ENCODE peak calls at places on chromosomes 16 and 17, in ten cellular contexts. T is fibroblast of lung, I is HCT116, Q is GM23338, H is PC-3, B is K562, V is IMR-90, W is MM.1S, Y is neural progenitor cell, S is DND-41. P is an unnamed sample. For H3K4me1, the result is how much of the 10 kb centered on the place peaks cover.

GRCh38 chr16:14454391-14454790 is 175.7 kb downstream of the PARN start:
- DNase-seq in T (peak), I (no peak), Q (no peak), H (peak), B (no peak), V (peak), W (no peak), Y (no peak), S (no peak), P (no peak)

GRCh38 chr16:65057184-65057583 is 64.7 kb downstream of the CDH11 start:
- DNase-seq in T (no peak), I (no peak), Q (no peak), H (no peak), B (no peak), V (no peak), W (no peak), Y (no peak), S (no peak), P (no peak)

GRCh38 chr16:27222499-27223225 is 19.3 kb downstream of the KDM8 start:
- DNase-seq in T (peak), I (no peak), Q (no peak), H (peak), B (no peak), V (peak), W (no peak), Y (peak), S (no peak), P (no peak)

GRCh38 chr16:77171750-77172635 is 19.0 kb upstream of the MON1B start:
- DNase-seq in T (peak), I (peak), Q (peak), H (peak), B (peak), V (peak), W (peak), Y (peak), S (peak), P (peak)

GRCh38 chr16:60929-61878 is 7.6 kb downstream of the SNRNP25 start:
- DNase-seq in T (no peak), I (no peak), Q (peak), H (no peak), B (no peak), V (no peak), W (no peak), Y (no peak), S (no peak), P (no peak)

GRCh38 chr17:50560931-50561750 is 626 bp downstream of the CACNA1G start:
- DNase-seq in T (no peak), I (no peak), Q (peak), H (no peak), B (no peak), V (no peak), W (no peak), Y (peak), S (no peak), P (peak)

GRCh38 chr16:66416981-66417700 is 10.0 kb upstream of the BEAN1 start:
- DNase-seq in T (no peak), I (no peak), Q (no peak), H (peak), B (no peak), V (peak), W (no peak), Y (no peak), S (no peak), P (no peak)

GRCh38 chr17:60169921-60170817 is 20.4 kb downstream of the CA4 start:
- DNase-seq in T (peak), I (no peak), Q (no peak), H (no peak), B (no peak), V (peak), W (no peak), Y (no peak), S (peak), P (peak)

GRCh38 chr17:32484628-32485027 is 2.2 kb upstream of the CDK5R1 start:
- DNase-seq in T (no peak), I (no peak), Q (no peak), H (no peak), B (no peak), V (no peak), W (no peak), Y (no peak), S (no peak), P (no peak)

GRCh38 chr17:43790311-43790940 is 10.2 kb downstream of the CFAP97D1 start:
- DNase-seq in T (no peak), I (no peak), Q (peak), H (peak), B (no peak), V (no peak), W (no peak), Y (no peak), S (no peak), P (no peak)

GRCh38 chr17:61064087-61064951 is 335.3 kb upstream of the TBX2 start:
- DNase-seq in T (no peak), I (no peak), Q (no peak), H (no peak), B (no peak), V (no peak), W (no peak), Y (no peak), S (no peak), P (no peak)

GRCh38 chr17:39671651-39672521 is 3.6 kb downstream of the PNMT start:
- DNase-seq in T (peak), I (peak), Q (peak), H (peak), B (peak), V (peak), W (no peak), Y (peak), S (peak), P (peak)

GRCh38 chr17:83193336-83194188 is 114.2 kb downstream of the METRNL start:
- DNase-seq in T (no peak), I (no peak), Q (no peak), H (peak), B (no peak), V (no peak), W (peak), Y (no peak), S (peak), P (no peak)

GRCh38 chr17:81002409-81003361 is 11.0 kb downstream of the CHMP6 start:
- DNase-seq in T (peak), I (no peak), Q (no peak), H (peak), B (peak), V (peak), W (no peak), Y (no peak), S (no peak), P (no peak)

GRCh38 chr16:4537376-4538066 is 1.1 kb downstream of the CDIP1 start:
- DNase-seq in T (no peak), I (no peak), Q (peak), H (no peak), B (no peak), V (no peak), W (no peak), Y (peak), S (no peak), P (no peak)

GRCh38 chr17:30208214-30208613 is 27.3 kb downstream of the SLC6A4 start:
- DNase-seq in T (no peak), I (no peak), Q (no peak), H (no peak), B (no peak), V (no peak), W (no peak), Y (no peak), S (no peak), P (no peak)

GRCh38 chr17:77354721-77355455 is 214.1 kb downstream of the SEC14L1 start:
- DNase-seq in T (peak), I (no peak), Q (no peak), H (peak), B (no peak), V (peak), W (no peak), Y (no peak), S (no peak), P (peak)
- H3K4me1 ChIP-seq in T (under half), I (under half), Q (under half), H (under half), B (under half), V (under half), W (under half), Y (under half), S (under half), P (under half)

GRCh38 chr16:69939821-69940585 is 11.1 kb upstream of the CLEC18A start:
- DNase-seq in T (no peak), I (no peak), Q (no peak), H (no peak), B (no peak), V (no peak), W (no peak), Y (no peak), S (no peak), P (no peak)
- TF ChIP-seq CTCF in T (no peak), I (no peak), Q (no peak), H (no peak), B (no peak), V (no peak), W (no peak), Y (no peak), S (no peak), P (no peak)

GRCh38 chr17:79913896-79914812 is 74.9 kb upstream of the CBX4 start:
- DNase-seq in T (no peak), I (no peak), Q (peak), H (no peak), B (no peak), V (no peak), W (no peak), Y (no peak), S (no peak), P (no peak)

GRCh38 chr17:79910985-79911361 is 71.7 kb upstream of the CBX4 start:
- DNase-seq in T (no peak), I (no peak), Q (no peak), H (no peak), B (no peak), V (no peak), W (no peak), Y (no peak), S (no peak), P (no peak)

GRCh38 chr17:79911430-79912399 is 72.5 kb upstream of the CBX4 start:
- DNase-seq in T (no peak), I (no peak), Q (peak), H (no peak), B (no peak), V (no peak), W (no peak), Y (no peak), S (no peak), P (no peak)

GRCh38 chr17:79913451-79913850 is 74.2 kb upstream of the CBX4 start:
- DNase-seq in T (no peak), I (no peak), Q (peak), H (no peak), B (no peak), V (no peak), W (no peak), Y (no peak), S (no peak), P (no peak)

DNA sequence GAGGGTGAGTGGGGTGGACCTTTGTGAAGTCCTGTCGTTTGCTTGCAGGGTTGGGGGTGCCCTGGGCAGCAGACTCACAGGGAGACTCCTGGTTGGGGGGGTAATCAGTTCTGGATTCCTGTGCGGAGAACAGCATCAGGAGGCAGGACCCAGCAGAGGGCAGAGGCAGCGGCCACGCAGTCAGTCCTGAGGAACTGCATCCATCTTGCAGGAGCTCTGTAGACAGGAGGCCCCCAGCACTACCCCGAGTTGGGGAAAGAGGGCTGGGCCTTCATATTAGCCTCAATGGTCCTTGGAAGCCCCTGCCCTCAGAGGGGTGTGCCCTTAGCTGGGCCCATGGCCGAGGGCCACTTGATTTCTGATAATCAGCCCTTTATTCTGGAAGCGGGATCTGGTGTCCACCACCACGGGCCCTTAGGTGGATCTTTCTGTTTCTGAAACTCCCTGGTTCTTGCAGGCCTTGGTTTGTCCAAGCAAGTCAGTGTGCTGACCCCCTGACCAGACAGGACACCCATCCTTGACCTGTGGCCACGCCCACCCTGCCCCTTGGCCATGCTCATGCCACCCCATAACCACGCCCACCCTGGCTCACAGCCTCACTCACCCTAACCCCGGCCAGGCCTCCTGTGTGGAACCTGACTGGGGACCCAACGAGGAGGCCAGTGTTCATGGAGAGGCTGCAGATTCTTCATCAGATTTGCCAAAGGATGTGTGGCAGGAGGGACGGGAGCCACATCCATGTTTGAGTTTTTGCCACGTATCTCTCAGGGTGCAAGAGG is 73.5 kb upstream of the CBX4 start:
- DNase-seq in T (no peak), I (no peak), Q (peak), H (no peak), B (no peak), V (no peak), W (no peak), Y (no peak), S (no peak), P (no peak)
- H2AFZ ChIP-seq in T (no peak), I (no peak), Q (no peak), H (no peak), B (no peak), V (no peak), W (no peak), Y (no peak), S (no peak), P (no peak)

GRCh38 chr17:4334776-4335175 is 31.7 kb downstream of the UBE2G1 start:
- DNase-seq in T (no peak), I (no peak), Q (no peak), H (no peak), B (no peak), V (no peak), W (no peak), Y (no peak), S (no peak), P (no peak)
- H3K4me1 ChIP-seq in T (under half), I (under half), Q (under half), H (under half), B (under half), V (under half), W (under half), Y (under half), S (under half), P (under half)

DNA sequence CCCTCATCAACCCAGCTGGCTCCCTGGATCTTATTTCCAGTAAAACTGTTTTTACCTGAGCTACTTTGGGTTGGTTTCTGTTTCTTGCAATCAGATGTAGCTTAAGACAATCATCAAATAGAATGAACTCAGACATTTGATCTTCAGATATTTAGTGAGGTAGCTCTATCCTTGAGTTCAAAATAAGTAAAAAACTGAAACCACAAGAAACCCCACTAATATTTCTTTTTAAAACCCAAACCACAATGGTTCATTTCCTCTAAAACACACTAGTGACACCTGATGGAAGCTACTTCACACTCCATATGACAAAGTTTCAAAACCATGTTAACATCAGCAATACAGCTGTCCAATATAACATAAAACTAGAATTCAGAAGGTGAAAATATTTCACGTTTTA is 37.8 kb downstream of the CACNG1 start:
- DNase-seq in T (no peak), I (no peak), Q (no peak), H (no peak), B (no peak), V (no peak), W (peak), Y (no peak), S (no peak), P (no peak)
- TF ChIP-seq CTCF in T (no peak), I (no peak), Q (no peak), H (peak), B (no peak), V (no peak), W (peak), Y (peak), S (peak), P (no peak)

GRCh38 chr17:62793919-62794665 is 14.0 kb downstream of the MARCHF10 start:
- DNase-seq in T (no peak), I (no peak), Q (no peak), H (no peak), B (no peak), V (no peak), W (no peak), Y (no peak), S (no peak), P (no peak)

GRCh38 chr17:62791235-62792121 is 16.6 kb downstream of the MARCHF10 start:
- DNase-seq in T (peak), I (no peak), Q (no peak), H (peak), B (no peak), V (peak), W (no peak), Y (no peak), S (no peak), P (no peak)

GRCh38 chr17:62792122-62792800 is 15.9 kb downstream of the MARCHF10 start:
- DNase-seq in T (peak), I (peak), Q (no peak), H (peak), B (no peak), V (peak), W (no peak), Y (no peak), S (no peak), P (no peak)

GRCh38 chr17:62787358-62787757 is 20.8 kb downstream of the MARCHF10 start:
- DNase-seq in T (no peak), I (no peak), Q (no peak), H (peak), B (no peak), V (peak), W (no peak), Y (no peak), S (no peak), P (no peak)

DNA sequence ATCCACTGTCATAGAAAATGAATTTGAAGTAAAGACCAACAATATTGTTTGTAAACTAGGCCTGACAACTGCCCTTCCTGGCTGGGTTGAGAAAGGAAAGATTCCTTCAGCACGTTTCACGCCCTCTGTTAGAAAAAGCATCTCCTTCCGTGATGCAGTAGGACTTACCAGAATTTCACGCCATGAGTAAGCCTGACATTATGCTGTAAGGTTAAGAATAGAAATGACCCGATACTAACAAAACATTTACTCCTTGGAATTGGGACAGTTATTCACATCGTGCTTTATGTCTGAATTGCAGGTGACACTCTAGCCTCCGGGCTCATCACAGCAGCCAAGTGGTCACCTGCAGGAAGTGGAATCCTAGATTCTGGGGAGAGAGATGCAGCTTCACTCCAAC is 17.6 kb downstream of the MARCHF10 start:
- DNase-seq in T (peak), I (no peak), Q (no peak), H (peak), B (no peak), V (peak), W (no peak), Y (no peak), S (no peak), P (no peak)
- H2AFZ ChIP-seq in T (no peak), I (no peak), Q (no peak), H (no peak), B (no peak), V (no peak), W (no peak), Y (no peak), S (no peak), P (no peak)

GRCh38 chr17:77883213-77883650 is 75.3 kb upstream of the TNRC6C start:
- DNase-seq in T (no peak), I (no peak), Q (no peak), H (no peak), B (no peak), V (no peak), W (no peak), Y (no peak), S (no peak), P (no peak)

GRCh38 chr17:77885678-77886386 is 72.7 kb upstream of the TNRC6C start:
- DNase-seq in T (no peak), I (no peak), Q (no peak), H (no peak), B (no peak), V (no peak), W (no peak), Y (no peak), S (no peak), P (no peak)

GRCh38 chr17:77886387-77886728 is 72.1 kb upstream of the TNRC6C start:
- DNase-seq in T (no peak), I (no peak), Q (no peak), H (no peak), B (peak), V (no peak), W (no peak), Y (no peak), S (no peak), P (no peak)

GRCh38 chr17:77884019-77884418 is 74.5 kb upstream of the TNRC6C start:
- DNase-seq in T (no peak), I (no peak), Q (peak), H (no peak), B (no peak), V (peak), W (no peak), Y (peak), S (no peak), P (peak)

GRCh38 chr17:77884967-77885641 is 73.4 kb upstream of the TNRC6C start:
- DNase-seq in T (no peak), I (no peak), Q (no peak), H (no peak), B (no peak), V (no peak), W (no peak), Y (no peak), S (no peak), P (no peak)
- H3K4me1 ChIP-seq in T (under half), I (under half), Q (under half), H (under half), B (under half), V (under half), W (under half), Y (under half), S (under half), P (under half)

DNA sequence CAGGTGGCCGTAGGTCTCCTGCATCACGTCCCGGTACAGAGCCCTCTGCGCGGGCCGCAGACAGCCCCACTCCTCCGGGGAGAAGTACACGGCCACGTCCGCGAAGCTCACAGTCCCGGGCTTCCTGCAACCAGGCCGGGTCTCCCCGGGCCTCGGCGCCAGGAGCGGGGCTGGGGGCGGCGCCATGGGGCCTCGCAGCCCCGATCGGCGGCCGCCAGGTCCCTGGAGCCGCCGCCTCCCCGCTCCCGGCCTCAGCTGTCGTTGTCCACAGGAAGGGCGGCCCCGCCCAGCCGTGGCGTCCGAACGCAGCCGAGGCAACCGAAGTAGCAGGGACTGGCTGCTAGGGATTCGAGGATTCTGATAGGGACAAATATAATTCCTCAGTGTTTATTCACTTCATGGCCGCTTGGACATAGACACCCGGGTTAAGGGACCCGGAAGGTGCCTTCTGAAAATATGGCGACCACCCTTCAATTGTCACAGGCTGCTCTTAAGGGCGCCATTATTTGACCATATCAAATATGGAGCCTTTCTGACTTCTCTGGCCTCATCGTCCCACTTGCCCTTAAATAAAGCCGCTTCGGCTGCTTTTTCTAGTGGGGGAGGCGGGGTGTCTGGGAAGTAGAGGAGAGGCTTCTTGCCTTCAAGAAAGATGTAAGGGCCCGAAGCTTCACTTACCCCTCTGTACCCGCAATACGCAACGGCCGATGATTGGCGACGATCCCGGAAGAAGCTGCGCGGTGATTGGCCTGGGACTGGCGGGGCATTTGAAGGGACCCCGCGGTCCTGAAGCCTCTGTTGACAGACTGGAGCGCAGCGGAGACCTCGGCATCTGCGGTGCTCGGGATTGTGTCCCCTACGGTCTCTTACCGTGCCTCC is at the start of gene ZNF688:
- DNase-seq in T (peak), I (peak), Q (peak), H (peak), B (peak), V (peak), W (peak), Y (peak), S (peak), P (peak)
- TF ChIP-seq CTCF in T (no peak), I (no peak), Q (no peak), H (no peak), B (peak), V (no peak), W (no peak), Y (no peak), S (no peak), P (no peak)